ENCODE peak calls at places on chromosome 2, in nine cellular contexts. One of them, this sample, is unnamed.

GRCh38 chr2:239881561-239882320 is 143.4 kb downstream of the NDUFA10 start:
- DNase-seq in AG09319: no peak
- DNase-seq in heart left ventricle: peak
- DNase-seq in A673: no peak
- DNase-seq in NCI-H1417: no peak
- DNase-seq in NCI-H510A treated with DMSO at 0.1 percent for 48 hours: no peak
- DNase-seq in head of caudate nucleus: no peak
- DNase-seq in Right ventricle myocardium inferior: peak
- DNase-seq in amniotic stem cell: no peak
- DNase-seq in this sample: no peak

GRCh38 chr2:64359176-64359891 is 94.6 kb upstream of the LGALSL start:
- DNase-seq in NCI-H510A treated with DMSO at 0.1 percent for 48 hours: no peak
- DNase-seq in head of caudate nucleus: no peak
- DNase-seq in AG09319: no peak
- DNase-seq in NCI-H1417: no peak
- DNase-seq in amniotic stem cell: no peak
- DNase-seq in heart left ventricle: no peak
- DNase-seq in A673: no peak
- DNase-seq in Right ventricle myocardium inferior: no peak
- DNase-seq in this sample: no peak

GRCh38 chr2:240570531-240571313 is 2.4 kb downstream of the RNPEPL1 start:
- DNase-seq in AG09319: no peak
- DNase-seq in NCI-H1417: no peak
- DNase-seq in heart left ventricle: peak
- DNase-seq in A673: no peak
- DNase-seq in head of caudate nucleus: no peak
- DNase-seq in Right ventricle myocardium inferior: peak
- DNase-seq in amniotic stem cell: no peak
- DNase-seq in NCI-H510A treated with DMSO at 0.1 percent for 48 hours: no peak
- DNase-seq in this sample: no peak

GRCh38 chr2:42963452-42964068 is 171.2 kb upstream of the HAAO start:
- DNase-seq in NCI-H1417: no peak
- DNase-seq in amniotic stem cell: no peak
- DNase-seq in heart left ventricle: no peak
- DNase-seq in head of caudate nucleus: no peak
- DNase-seq in NCI-H510A treated with DMSO at 0.1 percent for 48 hours: no peak
- DNase-seq in Right ventricle myocardium inferior: no peak
- DNase-seq in AG09319: no peak
- DNase-seq in A673: no peak
- DNase-seq in this sample: no peak

GRCh38 chr2:201218780-201219179 is 35.8 kb downstream of the CASP10 start:
- DNase-seq in NCI-H510A treated with DMSO at 0.1 percent for 48 hours: no peak
- DNase-seq in amniotic stem cell: no peak
- DNase-seq in NCI-H1417: peak
- DNase-seq in head of caudate nucleus: no peak
- DNase-seq in Right ventricle myocardium inferior: no peak
- DNase-seq in heart left ventricle: no peak
- DNase-seq in AG09319: no peak
- DNase-seq in A673: no peak
- DNase-seq in this sample: no peak

GRCh38 chr2:196259507-196260481 is 88.4 kb upstream of the STK17B start:
- DNase-seq in head of caudate nucleus: no peak
- DNase-seq in Right ventricle myocardium inferior: no peak
- DNase-seq in A673: no peak
- DNase-seq in NCI-H510A treated with DMSO at 0.1 percent for 48 hours: no peak
- DNase-seq in NCI-H1417: no peak
- DNase-seq in AG09319: no peak
- DNase-seq in heart left ventricle: no peak
- DNase-seq in amniotic stem cell: no peak
- DNase-seq in this sample: no peak

GRCh38 chr2:37026050-37026449 is 58.1 kb downstream of the HEATR5B start:
- DNase-seq in heart left ventricle: no peak
- DNase-seq in NCI-H1417: no peak
- DNase-seq in amniotic stem cell: no peak
- DNase-seq in Right ventricle myocardium inferior: no peak
- DNase-seq in AG09319: no peak
- DNase-seq in head of caudate nucleus: no peak
- DNase-seq in NCI-H510A treated with DMSO at 0.1 percent for 48 hours: peak
- DNase-seq in A673: peak
- DNase-seq in this sample: no peak

GRCh38 chr2:235287369-235287722 is 206.5 kb upstream of the AGAP1 start:
- DNase-seq in Right ventricle myocardium inferior: no peak
- DNase-seq in A673: no peak
- DNase-seq in heart left ventricle: no peak
- DNase-seq in AG09319: no peak
- DNase-seq in NCI-H510A treated with DMSO at 0.1 percent for 48 hours: no peak
- DNase-seq in amniotic stem cell: no peak
- DNase-seq in NCI-H1417: no peak
- DNase-seq in head of caudate nucleus: peak
- DNase-seq in this sample: no peak

GRCh38 chr2:9168851-9169250 is 37.8 kb upstream of the ASAP2 start:
- DNase-seq in head of caudate nucleus: no peak
- DNase-seq in NCI-H510A treated with DMSO at 0.1 percent for 48 hours: no peak
- DNase-seq in heart left ventricle: no peak
- DNase-seq in amniotic stem cell: no peak
- DNase-seq in A673: no peak
- DNase-seq in Right ventricle myocardium inferior: no peak
- DNase-seq in NCI-H1417: peak
- DNase-seq in AG09319: no peak
- DNase-seq in this sample: no peak

GRCh38 chr2:236047886-236048540 is 120.2 kb downstream of the GBX2 start:
- DNase-seq in NCI-H510A treated with DMSO at 0.1 percent for 48 hours: peak
- DNase-seq in head of caudate nucleus: no peak
- DNase-seq in Right ventricle myocardium inferior: no peak
- DNase-seq in heart left ventricle: no peak
- DNase-seq in amniotic stem cell: no peak
- DNase-seq in AG09319: no peak
- DNase-seq in NCI-H1417: no peak
- DNase-seq in A673: no peak
- DNase-seq in this sample: no peak

GRCh38 chr2:55511508-55512124 is 7.9 kb upstream of the CFAP36 start:
- DNase-seq in AG09319: no peak
- DNase-seq in A673: peak
- DNase-seq in head of caudate nucleus: no peak
- DNase-seq in NCI-H510A treated with DMSO at 0.1 percent for 48 hours: peak
- DNase-seq in Right ventricle myocardium inferior: no peak
- DNase-seq in amniotic stem cell: peak
- DNase-seq in NCI-H1417: peak
- DNase-seq in heart left ventricle: no peak
- DNase-seq in this sample: no peak

GRCh38 chr2:191544511-191545062 is 133.3 kb upstream of the NABP1 start:
- DNase-seq in A673: no peak
- DNase-seq in head of caudate nucleus: no peak
- DNase-seq in AG09319: no peak
- DNase-seq in NCI-H1417: peak
- DNase-seq in Right ventricle myocardium inferior: no peak
- DNase-seq in heart left ventricle: no peak
- DNase-seq in amniotic stem cell: no peak
- DNase-seq in NCI-H510A treated with DMSO at 0.1 percent for 48 hours: peak
- DNase-seq in this sample: no peak

GRCh38 chr2:149365826-149366583 is 35.6 kb downstream of the LYPD6 start:
- DNase-seq in heart left ventricle: no peak
- DNase-seq in A673: no peak
- DNase-seq in head of caudate nucleus: no peak
- DNase-seq in Right ventricle myocardium inferior: no peak
- DNase-seq in NCI-H510A treated with DMSO at 0.1 percent for 48 hours: peak
- DNase-seq in amniotic stem cell: no peak
- DNase-seq in AG09319: no peak
- DNase-seq in NCI-H1417: peak
- DNase-seq in this sample: peak

GRCh38 chr2:69585855-69586560 is 57.5 kb downstream of the AAK1 start:
- DNase-seq in head of caudate nucleus: no peak
- DNase-seq in A673: no peak
- DNase-seq in AG09319: no peak
- DNase-seq in heart left ventricle: no peak
- DNase-seq in NCI-H510A treated with DMSO at 0.1 percent for 48 hours: no peak
- DNase-seq in amniotic stem cell: no peak
- DNase-seq in NCI-H1417: no peak
- DNase-seq in Right ventricle myocardium inferior: no peak
- DNase-seq in this sample: no peak

GRCh38 chr2:43021791-43022500 is 204.5 kb downstream of the ZFP36L2 start:
- DNase-seq in amniotic stem cell: no peak
- DNase-seq in NCI-H510A treated with DMSO at 0.1 percent for 48 hours: no peak
- DNase-seq in head of caudate nucleus: peak
- DNase-seq in heart left ventricle: no peak
- DNase-seq in AG09319: no peak
- DNase-seq in NCI-H1417: no peak
- DNase-seq in A673: no peak
- DNase-seq in Right ventricle myocardium inferior: no peak
- DNase-seq in this sample: no peak

This sample was measured in AG04449.